ENCODE peak calls at places on chromosomes 13 and 19, in four cellular contexts. H is HL-60, K is K562, Q is GM12878. X is an unnamed sample.

GRCh38 chr19:8611391-8611883 is 922 bp upstream of the ADAMTS10 start:
- DNase-seq in H (no peak), Q (no peak), K (no peak), X (no peak)

GRCh38 chr19:34220472-34221063 is 33.8 kb upstream of the GARRE1 start:
- DNase-seq in H (peak), K (peak), Q (no peak), X (no peak)

GRCh38 chr13:50650936-50651638 is 192.4 kb downstream of the DLEU7 start:
- DNase-seq in H (no peak), Q (no peak), K (no peak), X (no peak)

GRCh38 chr13:51967482-51968446 is 43.5 kb downstream of the ATP7B start:
- DNase-seq in Q (no peak), H (no peak), K (no peak), X (no peak)

GRCh38 chr19:5719274-5719960 is 529 bp downstream of the LONP1 start:
- DNase-seq in Q (no peak), H (no peak), K (peak), X (no peak)

GRCh38 chr19:14434543-14435319 is 1.6 kb downstream of the PKN1 start:
- DNase-seq in Q (no peak), H (peak), K (peak), X (no peak)

GRCh38 chr13:76856141-76856571 is 30.0 kb downstream of the KCTD12 start:
- DNase-seq in K (no peak), Q (no peak), H (no peak), X (no peak)

GRCh38 chr19:39070888-39071287 is 13.3 kb upstream of the ACP7 start:
- DNase-seq in H (no peak), Q (no peak), K (no peak), X (no peak)

GRCh38 chr13:98921015-98921414 is 56.8 kb downstream of the DOCK9 start:
- DNase-seq in H (no peak), Q (no peak), K (no peak), X (no peak)

GRCh38 chr13:31069808-31070544 is 91.7 kb downstream of the HSPH1 start:
- DNase-seq in K (no peak), H (no peak), Q (no peak), X (no peak)

GRCh38 chr19:43534811-43535761 is 2.1 kb downstream of the ZNF575 start:
- DNase-seq in H (no peak), Q (no peak), K (peak), X (no peak)

GRCh38 chr19:34336781-34337271 is 28.2 kb upstream of the GPI start:
- DNase-seq in K (peak), H (peak), Q (no peak), X (no peak)

GRCh38 chr13:25233861-25234260 is 53.4 kb downstream of the MTMR6 start:
- DNase-seq in K (no peak), Q (no peak), H (no peak), X (no peak)

GRCh38 chr13:46165485-46166220 is 16.3 kb downstream of the LCP1 start:
- DNase-seq in K (no peak), Q (peak), H (no peak), X (no peak)

GRCh38 chr19:44615529-44616247 is 2.3 kb downstream of the IGSF23 start:
- DNase-seq in H (no peak), Q (no peak), K (no peak), X (no peak)

GRCh38 chr13:106524108-106524507 is 11.4 kb downstream of the EFNB2 start:
- DNase-seq in Q (no peak), K (no peak), H (no peak), X (no peak)
- TF ChIP-seq SPI1 in Q (no peak), K (no peak), H (no peak), X (no peak)

GRCh38 chr13:97017322-97017721 is 23.0 kb upstream of the OXGR1 start:
- DNase-seq in Q (no peak), K (no peak), H (no peak), X (no peak)

GRCh38 chr13:97018029-97018819 is 23.9 kb upstream of the OXGR1 start:
- DNase-seq in H (peak), Q (no peak), K (peak), X (no peak)

GRCh38 chr13:97011446-97012131 is 17.3 kb upstream of the OXGR1 start:
- DNase-seq in K (no peak), Q (no peak), H (no peak), X (no peak)

GRCh38 chr13:97012251-97013048 is 18.2 kb upstream of the OXGR1 start:
- DNase-seq in Q (no peak), K (no peak), H (no peak), X (no peak)

DNA sequence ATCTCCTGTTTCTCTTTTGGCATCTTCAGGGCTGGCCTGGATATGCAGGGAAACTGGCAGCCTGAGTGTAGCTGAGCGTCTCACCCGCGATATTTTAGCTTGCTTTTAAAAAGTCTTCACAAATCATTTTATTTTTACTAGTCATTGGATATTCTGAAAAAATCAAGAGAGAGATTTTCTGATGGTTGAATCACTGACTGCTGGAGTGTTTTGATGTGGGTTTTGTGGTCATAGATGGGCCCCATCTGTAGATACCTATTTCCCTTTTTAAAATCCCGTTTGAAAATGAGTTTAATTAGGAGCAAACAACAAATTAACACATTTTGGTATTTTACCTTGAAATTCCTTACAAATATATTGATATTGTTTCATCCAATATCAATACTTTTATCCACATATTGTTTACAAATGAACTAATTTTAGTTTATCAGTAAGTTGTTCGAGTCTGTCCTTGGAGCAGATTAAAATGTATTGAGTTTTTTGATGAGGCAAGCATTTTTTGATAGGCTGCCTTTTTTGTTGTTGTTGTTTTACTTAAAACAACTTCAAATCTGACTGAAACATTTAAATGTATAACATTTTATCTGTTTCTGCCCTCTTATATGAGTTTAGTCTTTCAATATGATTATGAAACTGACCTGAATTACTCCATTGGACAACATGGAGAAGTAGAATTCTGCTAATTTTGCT is 21.5 kb upstream of the OXGR1 start:
- DNase-seq in Q (no peak), H (no peak), K (no peak), X (no peak)
- TF ChIP-seq SPI1 in Q (no peak), H (no peak), K (no peak), X (no peak)

DNA sequence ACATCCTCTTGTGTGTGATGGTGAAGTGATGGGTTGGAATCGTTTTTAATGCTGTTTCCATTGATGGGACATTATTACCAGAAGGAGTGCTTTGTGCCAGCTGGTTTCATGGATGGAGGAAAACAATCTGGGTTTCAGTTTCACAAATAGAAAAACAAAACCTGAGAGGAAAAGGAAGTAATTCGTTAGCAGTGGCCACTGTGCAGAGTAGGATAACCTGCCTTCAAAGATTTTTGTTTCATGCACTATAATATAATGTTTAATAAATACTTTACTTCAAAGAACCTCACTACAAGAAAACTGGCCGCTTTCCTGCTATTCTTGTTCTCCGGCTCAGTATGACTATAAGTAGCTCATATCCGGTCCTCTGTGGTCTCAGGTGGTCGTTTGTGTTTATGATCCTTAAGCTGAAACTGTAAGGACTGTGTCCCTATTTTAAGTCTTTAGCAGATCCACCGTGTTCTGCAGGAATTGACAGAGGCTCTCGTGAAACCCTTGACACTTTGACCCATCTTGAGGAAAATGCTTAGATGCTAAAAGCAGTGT is 104.7 kb downstream of the GGACT start:
- DNase-seq in K (no peak), H (no peak), Q (no peak), X (no peak)
- TF ChIP-seq SPI1 in K (no peak), H (no peak), Q (no peak), X (no peak)

DNA sequence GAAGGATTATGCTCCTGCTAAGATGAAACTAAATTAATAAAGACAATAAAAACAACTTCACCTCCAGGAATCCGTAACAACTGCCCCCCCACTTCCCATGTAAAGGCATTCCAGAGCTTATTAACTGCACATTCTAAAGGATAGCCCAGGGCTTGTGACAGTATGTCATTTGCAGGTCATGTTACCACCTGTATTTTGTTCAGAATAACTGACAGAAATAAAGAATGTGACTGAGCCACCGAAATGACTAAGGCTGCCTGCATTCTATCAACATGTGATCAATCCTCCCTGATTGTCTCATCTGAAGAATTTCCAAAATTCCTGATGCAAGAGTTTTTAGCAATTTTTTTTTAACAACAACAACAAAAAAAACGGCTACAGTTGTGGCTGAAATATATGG is 117.2 kb downstream of the MIPEP start:
- DNase-seq in Q (no peak), K (no peak), H (no peak), X (no peak)
- TF ChIP-seq SPI1 in Q (no peak), K (no peak), H (no peak), X (no peak)

GRCh38 chr19:53381376-53381775 is 13.6 kb upstream of the ZNF765 start:
- DNase-seq in Q (no peak), H (no peak), K (no peak), X (no peak)
- TF ChIP-seq SPI1 in Q (no peak), H (no peak), K (no peak), X (no peak)

GRCh38 chr19:48806818-48807589 is 3.8 kb downstream of the BCAT2 start:
- DNase-seq in Q (no peak), H (no peak), K (peak), X (no peak)
- TF ChIP-seq SPI1 in Q (no peak), H (no peak), K (no peak), X (no peak)